ENCODE peak calls at places on chromosome 17, in eight cellular contexts. One of them, this sample, is unnamed.

GRCh38 chr17:37182786-37183185 is 193.0 kb upstream of the C17orf78 start:
- DNase-seq in fibroblast of lung: peak; percentile 52
- DNase-seq in DND-41: no peak
- DNase-seq in GM12878: no peak
- DNase-seq in hepatocyte: no peak
- DNase-seq in endothelial cell of umbilical vein: peak; percentile 63
- DNase-seq in OCI-LY7: no peak
- DNase-seq in GM23248: peak; percentile 14
- DNase-seq in this sample: no peak

GRCh38 chr17:65463242-65463641 is 98.2 kb downstream of the AXIN2 start:
- DNase-seq in GM23248: peak; percentile 35
- DNase-seq in GM12878: no peak
- DNase-seq in DND-41: no peak
- DNase-seq in hepatocyte: peak; percentile 71
- DNase-seq in endothelial cell of umbilical vein: no peak
- DNase-seq in OCI-LY7: no peak
- DNase-seq in fibroblast of lung: peak; percentile 94
- DNase-seq in this sample: no peak

GRCh38 chr17:52155301-52155700 is 3.2 kb downstream of the CA10 start:
- DNase-seq in fibroblast of lung: no peak
- DNase-seq in DND-41: no peak
- DNase-seq in GM12878: no peak
- DNase-seq in OCI-LY7: no peak
- DNase-seq in endothelial cell of umbilical vein: no peak
- DNase-seq in hepatocyte: no peak
- DNase-seq in GM23248: no peak
- DNase-seq in this sample: no peak

GRCh38 chr17:31310877-31311276 is 3.0 kb downstream of the EVI2B start:
- DNase-seq in DND-41: peak; percentile 51
- DNase-seq in OCI-LY7: peak; percentile 81
- DNase-seq in GM23248: no peak
- DNase-seq in fibroblast of lung: no peak
- DNase-seq in endothelial cell of umbilical vein: no peak
- DNase-seq in hepatocyte: no peak
- DNase-seq in GM12878: no peak
- DNase-seq in this sample: no peak

GRCh38 chr17:70317416-70317815 is 148.1 kb downstream of the KCNJ2 start:
- DNase-seq in GM23248: no peak
- DNase-seq in hepatocyte: no peak
- DNase-seq in DND-41: no peak
- DNase-seq in fibroblast of lung: peak; percentile 20
- DNase-seq in GM12878: no peak
- DNase-seq in OCI-LY7: no peak
- DNase-seq in endothelial cell of umbilical vein: no peak
- DNase-seq in this sample: no peak

GRCh38 chr17:70622382-70623260 is 453.3 kb downstream of the KCNJ2 start:
- DNase-seq in GM23248: peak; percentile 38
- DNase-seq in OCI-LY7: peak; percentile 49
- DNase-seq in GM12878: no peak
- DNase-seq in fibroblast of lung: peak; percentile 59
- DNase-seq in DND-41: peak; percentile 24
- DNase-seq in hepatocyte: peak; percentile 63
- DNase-seq in endothelial cell of umbilical vein: peak; percentile 76
- DNase-seq in this sample: peak; percentile 81

GRCh38 chr17:50495918-50496317 is 12.3 kb upstream of the MYCBPAP start:
- DNase-seq in fibroblast of lung: no peak
- DNase-seq in GM23248: peak; percentile 54
- DNase-seq in GM12878: no peak
- DNase-seq in hepatocyte: no peak
- DNase-seq in OCI-LY7: no peak
- DNase-seq in DND-41: no peak
- DNase-seq in endothelial cell of umbilical vein: no peak
- DNase-seq in this sample: no peak

GRCh38 chr17:10226930-10227695 is 28.7 kb upstream of the GAS7 start:
- DNase-seq in OCI-LY7: peak; percentile 21
- DNase-seq in endothelial cell of umbilical vein: no peak
- DNase-seq in GM23248: peak; percentile 48
- DNase-seq in GM12878: no peak
- DNase-seq in DND-41: peak; percentile 74
- DNase-seq in hepatocyte: peak; percentile 63
- DNase-seq in fibroblast of lung: peak; percentile 34
- DNase-seq in this sample: peak; percentile 65

GRCh38 chr17:27810211-27810901 is 10.0 kb upstream of the NOS2 start:
- DNase-seq in GM12878: peak; percentile 76
- DNase-seq in GM23248: no peak
- DNase-seq in endothelial cell of umbilical vein: no peak
- DNase-seq in DND-41: no peak
- DNase-seq in fibroblast of lung: no peak
- DNase-seq in OCI-LY7: no peak
- DNase-seq in hepatocyte: peak; percentile 23
- DNase-seq in this sample: no peak

GRCh38 chr17:64234961-64235360 is 28.1 kb downstream of the TEX2 start:
- DNase-seq in GM12878: no peak
- DNase-seq in fibroblast of lung: no peak
- DNase-seq in hepatocyte: no peak
- DNase-seq in GM23248: no peak
- DNase-seq in endothelial cell of umbilical vein: no peak
- DNase-seq in OCI-LY7: no peak
- DNase-seq in DND-41: no peak
- DNase-seq in this sample: no peak

GRCh38 chr17:80346498-80347275 is 68.3 kb upstream of the ENDOV start:
- DNase-seq in endothelial cell of umbilical vein: no peak
- DNase-seq in GM23248: no peak
- DNase-seq in hepatocyte: no peak
- DNase-seq in DND-41: no peak
- DNase-seq in fibroblast of lung: no peak
- DNase-seq in GM12878: no peak
- DNase-seq in OCI-LY7: no peak
- DNase-seq in this sample: no peak

GRCh38 chr17:4986951-4987766 is at the start of gene CAMTA2:
- DNase-seq in endothelial cell of umbilical vein: peak; percentile 83
- DNase-seq in hepatocyte: peak; percentile 90
- DNase-seq in fibroblast of lung: peak; percentile 69
- DNase-seq in OCI-LY7: peak; percentile 85
- DNase-seq in GM12878: no peak
- DNase-seq in DND-41: peak; percentile 91
- DNase-seq in GM23248: peak; percentile 80
- DNase-seq in this sample: peak; percentile 87

GRCh38 chr17:48596735-48597491 is 3.3 kb upstream of the HOXB5 start:
- DNase-seq in OCI-LY7: no peak
- DNase-seq in DND-41: no peak
- DNase-seq in fibroblast of lung: peak; percentile 83
- DNase-seq in GM23248: peak; percentile 55
- DNase-seq in endothelial cell of umbilical vein: no peak
- DNase-seq in GM12878: no peak
- DNase-seq in hepatocyte: no peak
- DNase-seq in this sample: no peak

GRCh38 chr17:32519769-32520701 is 33.2 kb downstream of the CDK5R1 start:
- DNase-seq in GM23248: peak; percentile 58
- DNase-seq in DND-41: no peak
- DNase-seq in hepatocyte: peak; percentile 58
- DNase-seq in fibroblast of lung: no peak
- DNase-seq in endothelial cell of umbilical vein: peak; percentile 62
- DNase-seq in OCI-LY7: no peak
- DNase-seq in GM12878: peak; percentile 52
- DNase-seq in this sample: peak; percentile 52

GRCh38 chr17:71975331-71975801 is 145.5 kb upstream of the SOX9 start:
- DNase-seq in GM23248: peak; percentile 82
- DNase-seq in DND-41: no peak
- DNase-seq in OCI-LY7: no peak
- DNase-seq in fibroblast of lung: peak; percentile 73
- DNase-seq in hepatocyte: peak; percentile 64
- DNase-seq in endothelial cell of umbilical vein: no peak
- DNase-seq in GM12878: no peak
- DNase-seq in this sample: peak; percentile 10
- H2AFZ ChIP-seq in GM23248: peak overlapping the region; percentile 90
- H2AFZ ChIP-seq in DND-41: no peak overlapping the region
- H2AFZ ChIP-seq in OCI-LY7: no peak overlapping the region
- H2AFZ ChIP-seq in fibroblast of lung: peak overlapping the region; percentile 92
- H2AFZ ChIP-seq in hepatocyte: no peak overlapping the region
- H2AFZ ChIP-seq in endothelial cell of umbilical vein: no peak overlapping the region
- H2AFZ ChIP-seq in GM12878: peak overlapping the region; percentile 53
- H2AFZ ChIP-seq in this sample: peak overlapping the region; percentile 82

GRCh38 chr17:28811594-28812135 is 30.9 kb downstream of the FAM222B start:
- DNase-seq in OCI-LY7: peak; percentile 19
- DNase-seq in GM12878: no peak
- DNase-seq in endothelial cell of umbilical vein: peak; percentile 74
- DNase-seq in DND-41: no peak
- DNase-seq in fibroblast of lung: peak; percentile 30
- DNase-seq in hepatocyte: peak; percentile 53
- DNase-seq in GM23248: peak; percentile 47
- DNase-seq in this sample: peak; percentile 40
- H3K79me2 ChIP-seq in OCI-LY7: peaks cover 32% of the 10 kb centered on the region
- H3K79me2 ChIP-seq in GM12878: peaks cover 18% of the 10 kb centered on the region
- H3K79me2 ChIP-seq in endothelial cell of umbilical vein: peaks cover 58% of the 10 kb centered on the region
- H3K79me2 ChIP-seq in DND-41: peaks cover 89% of the 10 kb centered on the region
- H3K79me2 ChIP-seq in fibroblast of lung: peaks cover 21% of the 10 kb centered on the region
- H3K79me2 ChIP-seq in hepatocyte: peaks cover 68% of the 10 kb centered on the region
- H3K79me2 ChIP-seq in GM23248: peaks cover 76% of the 10 kb centered on the region
- H3K79me2 ChIP-seq in this sample: peaks cover 93% of the 10 kb centered on the region

GRCh38 chr17:2805961-2806360 is 9.7 kb downstream of the RAP1GAP2 start:
- DNase-seq in GM23248: no peak
- DNase-seq in hepatocyte: no peak
- DNase-seq in OCI-LY7: no peak
- DNase-seq in endothelial cell of umbilical vein: no peak
- DNase-seq in fibroblast of lung: no peak
- DNase-seq in GM12878: no peak
- DNase-seq in DND-41: no peak
- DNase-seq in this sample: no peak
- H2AFZ ChIP-seq in GM23248: no peak overlapping the region
- H2AFZ ChIP-seq in hepatocyte: no peak overlapping the region
- H2AFZ ChIP-seq in OCI-LY7: no peak overlapping the region
- H2AFZ ChIP-seq in endothelial cell of umbilical vein: no peak overlapping the region
- H2AFZ ChIP-seq in fibroblast of lung: no peak overlapping the region
- H2AFZ ChIP-seq in GM12878: no peak overlapping the region
- H2AFZ ChIP-seq in DND-41: no peak overlapping the region
- H2AFZ ChIP-seq in this sample: no peak overlapping the region

GRCh38 chr17:18321309-18321708 is 6.2 kb downstream of the SMCR8 start:
- DNase-seq in hepatocyte: no peak
- DNase-seq in endothelial cell of umbilical vein: no peak
- DNase-seq in GM23248: peak; percentile 37
- DNase-seq in fibroblast of lung: peak; percentile 9
- DNase-seq in OCI-LY7: no peak
- DNase-seq in DND-41: no peak
- DNase-seq in GM12878: no peak
- DNase-seq in this sample: peak; percentile 51
- H3K79me2 ChIP-seq in hepatocyte: peaks cover 49% of the 10 kb centered on the region
- H3K79me2 ChIP-seq in endothelial cell of umbilical vein: peaks cover 40% of the 10 kb centered on the region
- H3K79me2 ChIP-seq in GM23248: peaks cover 90% of the 10 kb centered on the region
- H3K79me2 ChIP-seq in fibroblast of lung: peaks cover 41% of the 10 kb centered on the region
- H3K79me2 ChIP-seq in OCI-LY7: peaks cover 16% of the 10 kb centered on the region
- H3K79me2 ChIP-seq in DND-41: peaks cover 43% of the 10 kb centered on the region
- H3K79me2 ChIP-seq in GM12878: peaks cover 27% of the 10 kb centered on the region
- H3K79me2 ChIP-seq in this sample: peaks cover 36% of the 10 kb centered on the region

DNA sequence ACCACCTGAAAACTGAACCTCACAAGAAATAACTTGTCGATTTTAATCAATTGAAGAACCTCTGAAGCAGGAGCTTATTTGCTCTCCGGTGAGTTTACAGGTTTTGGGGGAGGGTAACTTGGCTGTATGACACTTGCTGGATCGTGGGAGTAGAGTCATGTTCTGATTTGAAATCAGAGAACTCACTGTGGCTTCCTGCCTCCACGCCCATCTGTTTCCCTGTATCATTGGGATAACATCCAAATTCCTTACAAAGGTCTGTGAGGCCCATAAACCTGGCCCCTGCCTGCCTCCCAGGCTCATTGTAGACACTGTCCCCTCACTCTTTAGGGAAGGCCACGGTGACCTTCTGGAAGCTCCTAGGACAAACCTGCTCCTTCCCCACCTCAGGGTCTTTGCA is 48.3 kb downstream of the C17orf67 start:
- DNase-seq in GM23248: peak; percentile 24
- DNase-seq in endothelial cell of umbilical vein: no peak
- DNase-seq in fibroblast of lung: no peak
- DNase-seq in GM12878: no peak
- DNase-seq in DND-41: no peak
- DNase-seq in hepatocyte: no peak
- DNase-seq in OCI-LY7: no peak
- DNase-seq in this sample: no peak
- H2AFZ ChIP-seq in GM23248: no peak overlapping the region
- H2AFZ ChIP-seq in endothelial cell of umbilical vein: no peak overlapping the region
- H2AFZ ChIP-seq in fibroblast of lung: no peak overlapping the region
- H2AFZ ChIP-seq in GM12878: no peak overlapping the region
- H2AFZ ChIP-seq in DND-41: no peak overlapping the region
- H2AFZ ChIP-seq in hepatocyte: no peak overlapping the region
- H2AFZ ChIP-seq in OCI-LY7: no peak overlapping the region
- H2AFZ ChIP-seq in this sample: no peak overlapping the region

GRCh38 chr17:77885678-77886386 is 72.7 kb upstream of the TNRC6C start:
- DNase-seq in hepatocyte: no peak
- DNase-seq in fibroblast of lung: no peak
- DNase-seq in endothelial cell of umbilical vein: no peak
- DNase-seq in GM12878: no peak
- DNase-seq in GM23248: peak; percentile 19
- DNase-seq in DND-41: no peak
- DNase-seq in OCI-LY7: no peak
- DNase-seq in this sample: no peak
- H3K79me2 ChIP-seq in hepatocyte: no peaks in the 10 kb centered on the region
- H3K79me2 ChIP-seq in fibroblast of lung: no peaks in the 10 kb centered on the region
- H3K79me2 ChIP-seq in endothelial cell of umbilical vein: no peaks in the 10 kb centered on the region
- H3K79me2 ChIP-seq in GM12878: no peaks in the 10 kb centered on the region
- H3K79me2 ChIP-seq in GM23248: no peaks in the 10 kb centered on the region
- H3K79me2 ChIP-seq in DND-41: no peaks in the 10 kb centered on the region
- H3K79me2 ChIP-seq in OCI-LY7: no peaks in the 10 kb centered on the region
- H3K79me2 ChIP-seq in this sample: no peaks in the 10 kb centered on the region

GRCh38 chr17:59311051-59311468 is 20.4 kb upstream of the YPEL2 start:
- DNase-seq in fibroblast of lung: peak; percentile 69
- DNase-seq in OCI-LY7: peak; percentile 79
- DNase-seq in endothelial cell of umbilical vein: peak; percentile 79
- DNase-seq in hepatocyte: peak; percentile 76
- DNase-seq in DND-41: peak; percentile 48
- DNase-seq in GM23248: peak; percentile 74
- DNase-seq in GM12878: peak; percentile 28
- DNase-seq in this sample: peak; percentile 76
- H2AFZ ChIP-seq in fibroblast of lung: no peak overlapping the region
- H2AFZ ChIP-seq in OCI-LY7: peak overlapping the region; percentile 60
- H2AFZ ChIP-seq in endothelial cell of umbilical vein: peak overlapping the region; percentile 64
- H2AFZ ChIP-seq in hepatocyte: no peak overlapping the region
- H2AFZ ChIP-seq in DND-41: no peak overlapping the region
- H2AFZ ChIP-seq in GM23248: peak overlapping the region; percentile 59
- H2AFZ ChIP-seq in GM12878: no peak overlapping the region
- H2AFZ ChIP-seq in this sample: no peak overlapping the region

This sample was measured in neural progenitor cell.